ENCODE peak calls at places on chromosomes 6 and 20, in four cellular contexts. W is HepG2, A is GM12878, V is K562. G is an unnamed sample.

GRCh38 chr20:208937-209566 is 18.0 kb upstream of the DEFB129 start:
- DNase-seq in W (peak), A (no peak), V (peak), G (no peak)

GRCh38 chr6:18640754-18641153 is 253.6 kb downstream of the RNF144B start:
- DNase-seq in W (no peak), A (no peak), V (no peak), G (no peak)

GRCh38 chr6:150211700-150212615 is 69.1 kb downstream of the PPP1R14C start:
- DNase-seq in W (no peak), A (no peak), V (no peak), G (no peak)

GRCh38 chr6:87040729-87041128 is 54.2 kb downstream of the CGA start:
- DNase-seq in W (no peak), A (no peak), V (no peak), G (no peak)

GRCh38 chr6:168072266-168072665 is 6.7 kb downstream of the FRMD1 start:
- DNase-seq in W (no peak), A (no peak), V (no peak), G (no peak)

GRCh38 chr6:157434349-157435016 is 53.5 kb downstream of the ZDHHC14 start:
- DNase-seq in W (peak), A (no peak), V (no peak), G (no peak)

GRCh38 chr6:16844183-16844582 is 82.9 kb upstream of the ATXN1 start:
- DNase-seq in W (no peak), A (no peak), V (no peak), G (no peak)

GRCh38 chr6:159043236-159043635 is 1.6 kb downstream of the TAGAP start:
- DNase-seq in W (no peak), A (no peak), V (no peak), G (no peak)

GRCh38 chr6:22227824-22228610 is 68.8 kb downstream of the PRL start:
- DNase-seq in W (no peak), A (no peak), V (no peak), G (no peak)

GRCh38 chr6:99297415-99297814 is 52.1 kb downstream of the FAXC start:
- DNase-seq in W (no peak), A (no peak), V (no peak), G (no peak)

GRCh38 chr6:15870354-15871043 is 207.7 kb upstream of the DTNBP1 start:
- DNase-seq in W (no peak), A (no peak), V (no peak), G (no peak)

GRCh38 chr6:28643017-28643740 is 117.5 kb downstream of the GPX5 start:
- DNase-seq in W (peak), A (peak), V (peak), G (peak)

GRCh38 chr6:54185885-54186284 is 74.6 kb downstream of the MLIP start:
- DNase-seq in W (no peak), A (no peak), V (no peak), G (no peak)

GRCh38 chr6:103047567-103047966 is 1654.1 kb downstream of the GRIK2 start:
- DNase-seq in W (no peak), A (no peak), V (no peak), G (no peak)

GRCh38 chr20:50848341-50848808 is 53.5 kb downstream of the BCAS4 start:
- DNase-seq in W (no peak), A (no peak), V (no peak), G (no peak)

GRCh38 chr6:56595490-56596122 is 47.1 kb downstream of the DST start:
- DNase-seq in W (peak), A (peak), V (peak), G (peak)

GRCh38 chr6:85124472-85125428 is 325.1 kb upstream of the NT5E start:
- DNase-seq in W (no peak), A (no peak), V (no peak), G (no peak)

GRCh38 chr20:45959126-45959525 is 12.9 kb downstream of the ZNF335 start:
- DNase-seq in W (no peak), A (no peak), V (no peak), G (no peak)

GRCh38 chr20:62201173-62202082 is 18.6 kb downstream of the MTG2 start:
- DNase-seq in W (no peak), A (peak), V (no peak), G (no peak)

GRCh38 chr20:12276011-12276673 is 358.4 kb downstream of the BTBD3 start:
- DNase-seq in W (no peak), A (no peak), V (no peak), G (no peak)

GRCh38 chr6:57423468-57423867 is 106.0 kb downstream of the PRIM2 start:
- DNase-seq in W (no peak), A (no peak), V (no peak), G (peak)

GRCh38 chr6:27795697-27796494 is 116.3 kb downstream of the OR2B2 start:
- DNase-seq in W (peak), A (peak), V (peak), G (no peak)

GRCh38 chr6:2721219-2721618 is 29.5 kb downstream of the MYLK4 start:
- DNase-seq in W (no peak), A (no peak), V (no peak), G (no peak)

GRCh38 chr6:143746202-143747119 is 68.7 kb downstream of the PHACTR2 start:
- DNase-seq in W (peak), A (no peak), V (no peak), G (peak)

GRCh38 chr6:143744593-143745151 is 66.9 kb downstream of the PHACTR2 start:
- DNase-seq in W (peak), A (no peak), V (no peak), G (no peak)

GRCh38 chr6:143747347-143747842 is 69.6 kb downstream of the PHACTR2 start:
- DNase-seq in W (peak), A (no peak), V (peak), G (no peak)

GRCh38 chr6:143743256-143744166 is 65.7 kb downstream of the PHACTR2 start:
- DNase-seq in W (peak), A (no peak), V (no peak), G (no peak)

GRCh38 chr6:143745160-143746133 is 67.7 kb downstream of the PHACTR2 start:
- DNase-seq in W (peak), A (no peak), V (no peak), G (peak)
- TF ChIP-seq ATF3 in W (peak), A (no peak), V (no peak), G (no peak)

GRCh38 chr6:73062837-73063236 is 162.5 kb downstream of the KHDC1L start:
- DNase-seq in W (no peak), A (no peak), V (no peak), G (no peak)
- TF ChIP-seq CBFB in W (no peak), A (no peak), V (no peak), G (no peak)

GRCh38 chr6:104638841-104639290 is 220.9 kb downstream of the HACE1 start:
- DNase-seq in W (no peak), A (no peak), V (no peak), G (no peak)
- TF ChIP-seq ATF3 in W (no peak), A (no peak), V (no peak), G (no peak)

GRCh38 chr6:132354517-132355167 is 46.6 kb downstream of the MOXD1 start:
- DNase-seq in W (no peak), A (peak), V (no peak), G (peak)
- TF ChIP-seq CBFB in W (no peak), A (no peak), V (no peak), G (no peak)